ENCODE peak calls at places on chromosome 13, in seven cellular contexts. J is psoas muscle, H is substantia nigra, K is PC-9, T is uterus, I is SK-N-MC, N is adrenal gland. C is an unnamed sample.
A peak's percentile ranks its signal among the peaks of the same experiment; 100 is the strongest.

GRCh38 chr13:108609353-108609752 is 20.1 kb upstream of the MYO16 start:
- DNase-seq in I (peak; percentile 34), K (no peak), H (no peak), N (no peak), T (no peak), J (no peak), C (no peak)

GRCh38 chr13:73025212-73026012 is 33.4 kb upstream of the KLF5 start:
- DNase-seq in K (no peak), N (no peak), J (no peak), H (no peak), T (no peak), I (no peak), C (no peak)

GRCh38 chr13:74573654-74574053 is 439.4 kb upstream of the KLF12 start:
- DNase-seq in N (peak; percentile 33), K (no peak), H (peak; percentile 20), T (no peak), I (no peak), J (no peak), C (no peak)

GRCh38 chr13:97879646-97880297 is 73.7 kb upstream of the IPO5 start:
- DNase-seq in T (no peak), I (peak; percentile 84), J (no peak), H (no peak), K (peak; percentile 35), N (no peak), C (no peak)

GRCh38 chr13:67341406-67341805 is 111.3 kb upstream of the PCDH9 start:
- DNase-seq in T (no peak), N (no peak), H (no peak), J (no peak), I (no peak), K (no peak), C (no peak)

GRCh38 chr13:83943530-83944279 is 61.4 kb upstream of the SLITRK1 start:
- DNase-seq in N (no peak), T (no peak), H (peak; percentile 2), I (no peak), K (no peak), J (no peak), C (no peak)

GRCh38 chr13:104773775-104774174 is 1707.6 kb upstream of the SLC10A2 start:
- DNase-seq in H (no peak), K (no peak), N (no peak), I (peak; percentile 26), T (no peak), J (no peak), C (no peak)

GRCh38 chr13:68027311-68027710 is 797.2 kb upstream of the PCDH9 start:
- DNase-seq in N (no peak), I (no peak), K (no peak), T (no peak), H (no peak), J (no peak), C (no peak)

GRCh38 chr13:112069063-112069726 is 2.2 kb downstream of the SOX1 start:
- DNase-seq in N (no peak), H (no peak), J (no peak), T (no peak), K (no peak), I (no peak), C (no peak)

DNA sequence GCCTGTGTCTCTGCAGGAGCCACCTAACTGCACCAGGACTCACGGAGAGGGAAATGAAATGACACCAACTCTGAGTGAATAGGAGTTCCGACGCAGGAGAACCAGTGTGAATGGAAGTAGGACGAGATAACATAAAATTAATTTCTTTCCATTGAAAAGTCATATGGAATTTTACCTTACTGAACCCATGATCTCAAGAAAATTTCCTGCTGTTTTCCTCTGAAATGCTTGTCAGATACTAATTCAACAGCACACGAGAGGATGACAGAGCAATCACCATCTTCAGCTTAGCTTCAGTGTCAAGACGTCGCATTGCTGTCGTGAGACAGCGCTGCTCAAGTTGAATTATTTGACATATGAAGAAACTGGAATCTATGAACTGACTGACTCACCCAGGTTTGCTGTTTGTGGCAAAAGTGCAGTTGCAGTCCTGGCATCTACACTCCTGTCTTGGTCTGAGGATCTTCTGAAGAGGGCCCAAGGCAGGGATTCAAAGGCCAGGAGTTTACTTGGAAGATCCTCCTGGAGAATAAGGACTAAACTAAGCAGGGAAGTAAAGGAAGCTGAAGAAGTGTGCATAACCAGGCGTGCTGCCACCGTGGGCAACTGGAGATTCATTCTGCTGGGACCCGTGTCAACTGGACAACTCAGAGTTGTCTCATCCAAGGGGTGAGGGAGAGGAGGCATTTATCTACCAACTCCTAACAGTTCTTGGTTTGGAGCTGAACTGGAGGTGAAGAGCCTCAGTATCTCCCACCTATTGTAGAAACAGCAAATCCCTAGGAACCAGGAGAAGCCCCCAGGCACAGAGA is 214.4 kb upstream of the IRS2 start:
- DNase-seq in J (no peak), N (no peak), K (no peak), I (no peak), T (no peak), H (no peak), C (no peak)
- H3K27ac ChIP-seq in J (no peak overlapping the region), N (no peak overlapping the region), K (no peak overlapping the region), I (no peak overlapping the region), T (no peak overlapping the region), H (no peak overlapping the region), C (no peak overlapping the region)

GRCh38 chr13:114222461-114222968 is 12.2 kb upstream of the CDC16 start:
- DNase-seq in N (no peak), T (no peak), K (no peak), H (no peak), I (no peak), J (no peak), C (peak; percentile 55)
- H3K27ac ChIP-seq in N (peak overlapping the region; percentile 67), T (no peak overlapping the region), K (no peak overlapping the region), H (no peak overlapping the region), I (no peak overlapping the region), J (no peak overlapping the region), C (no peak overlapping the region)

GRCh38 chr13:40519637-40520036 is 146.8 kb downstream of the FOXO1 start:
- DNase-seq in H (no peak), N (peak; percentile 30), K (no peak), T (no peak), I (no peak), J (peak; percentile 56), C (peak; percentile 58)
- H3K27ac ChIP-seq in H (no peak overlapping the region), N (no peak overlapping the region), K (no peak overlapping the region), T (no peak overlapping the region), I (no peak overlapping the region), J (no peak overlapping the region), C (no peak overlapping the region)

GRCh38 chr13:49476529-49476928 is 19.2 kb upstream of the PHF11 start:
- DNase-seq in J (no peak), N (no peak), I (no peak), K (no peak), H (no peak), T (no peak), C (no peak)
- H3K27ac ChIP-seq in J (no peak overlapping the region), N (no peak overlapping the region), I (no peak overlapping the region), K (no peak overlapping the region), H (no peak overlapping the region), T (no peak overlapping the region), C (no peak overlapping the region)

DNA sequence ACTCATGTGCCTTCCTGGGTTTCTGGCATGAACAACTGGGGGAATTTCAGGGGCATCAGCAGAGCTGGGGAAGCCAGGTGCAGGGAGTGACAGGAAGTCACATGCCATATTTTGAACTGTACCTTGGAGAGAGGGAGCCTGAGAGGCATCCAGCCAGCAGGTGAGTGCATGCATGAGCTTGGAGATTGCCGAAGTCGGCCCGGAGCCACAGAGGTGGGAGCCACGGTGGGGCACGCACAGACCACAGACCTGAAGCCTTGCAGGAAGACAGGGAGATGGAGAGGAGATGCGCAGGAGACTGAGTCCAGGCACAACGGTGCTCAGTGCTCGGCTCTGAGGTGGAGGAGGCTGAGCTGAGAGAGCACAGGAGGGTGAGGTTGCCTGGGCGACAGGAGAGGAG is 55.1 kb downstream of the CDADC1 start:
- DNase-seq in K (no peak), J (no peak), N (no peak), T (no peak), I (no peak), H (no peak), C (no peak)
- H3K27ac ChIP-seq in K (no peak overlapping the region), J (no peak overlapping the region), N (no peak overlapping the region), T (no peak overlapping the region), I (no peak overlapping the region), H (peak overlapping the region; percentile 86), C (no peak overlapping the region)

GRCh38 chr13:90803210-90803609 is 544.3 kb upstream of the MIR17HG start:
- DNase-seq in N (no peak), J (no peak), H (no peak), K (no peak), I (no peak), T (no peak), C (no peak)

GRCh38 chr13:90808838-90809237 is 538.6 kb upstream of the MIR17HG start:
- DNase-seq in I (no peak), T (no peak), K (no peak), H (no peak), J (no peak), N (no peak), C (no peak)

GRCh38 chr13:90801621-90802020 is 545.9 kb upstream of the MIR17HG start:
- DNase-seq in T (no peak), N (no peak), H (no peak), K (no peak), J (no peak), I (no peak), C (no peak)

GRCh38 chr13:90806905-90807304 is 540.6 kb upstream of the MIR17HG start:
- DNase-seq in K (no peak), N (no peak), I (no peak), J (no peak), H (no peak), T (no peak), C (no peak)
- H3K27ac ChIP-seq in K (no peak overlapping the region), N (no peak overlapping the region), I (no peak overlapping the region), J (no peak overlapping the region), H (no peak overlapping the region), T (no peak overlapping the region), C (no peak overlapping the region)

GRCh38 chr13:36549126-36549702 is 116.9 kb downstream of the CCNA1 start:
- DNase-seq in J (no peak), H (no peak), K (no peak), N (no peak), I (no peak), T (no peak), C (no peak)

GRCh38 chr13:36548129-36548528 is 115.8 kb downstream of the CCNA1 start:
- DNase-seq in I (no peak), H (no peak), J (no peak), N (no peak), K (no peak), T (no peak), C (no peak)

DNA sequence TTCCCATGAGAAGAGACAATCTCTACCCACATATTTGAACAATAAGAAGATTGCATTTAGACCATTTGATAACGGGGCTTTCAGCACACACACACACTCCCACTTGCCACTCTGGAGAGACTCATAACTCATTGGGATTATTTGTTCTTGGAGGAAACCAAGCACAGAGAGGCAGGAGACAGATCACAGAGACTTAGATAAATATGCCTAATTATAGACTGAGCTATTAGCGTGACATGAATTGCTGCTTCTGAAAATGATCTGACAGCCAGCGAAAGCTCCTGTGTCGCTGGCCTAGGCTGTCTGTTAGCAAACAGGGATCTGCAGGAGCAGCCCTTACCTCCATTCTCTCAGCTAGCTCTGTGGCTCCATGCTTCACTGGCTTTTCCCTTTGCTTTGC is 111.4 kb downstream of the CCNA1 start:
- DNase-seq in J (no peak), I (no peak), N (no peak), K (no peak), T (no peak), H (no peak), C (no peak)
- H3K27ac ChIP-seq in J (no peak overlapping the region), I (no peak overlapping the region), N (no peak overlapping the region), K (no peak overlapping the region), T (no peak overlapping the region), H (no peak overlapping the region), C (peak overlapping the region; percentile 14)

GRCh38 chr13:43204591-43204990 is 181.2 kb downstream of the DNAJC15 start:
- DNase-seq in J (no peak), I (no peak), T (no peak), N (no peak), K (no peak), H (no peak), C (no peak)
- H3K27ac ChIP-seq in J (no peak overlapping the region), I (no peak overlapping the region), T (no peak overlapping the region), N (no peak overlapping the region), K (no peak overlapping the region), H (no peak overlapping the region), C (no peak overlapping the region)